ENCODE peak calls at places on chromosomes 16 and 17, in nine cellular contexts. J is omental fat pad; Z is right cardiac atrium; X is hepatocyte; Q is retina; L is activated CD4-positive, alpha-beta T cell treated with anti-CD3 and anti-CD28 coated beads for 36 hours; W is stimulated activated CD8-positive, alpha-beta memory T cell treated with anti-CD3 and anti-CD28 coated beads, Interleukin-2, amount 100 ng/mL, for 48 hours; K is ascending aorta; N is GM12892. A is an unnamed sample.

GRCh38 chr17:75910699-75911098 is 6.0 kb upstream of the MRPL38 start:
- DNase-seq in J (no peak), Z (no peak), X (peak), Q (no peak), L (no peak), W (no peak), K (no peak), N (no peak), A (no peak)

GRCh38 chr17:30093463-30094147 is 23.0 kb upstream of the NSRP1 start:
- DNase-seq in J (no peak), Z (peak), X (peak), Q (peak), L (peak), W (no peak), K (peak), N (peak), A (no peak)

GRCh38 chr17:65495255-65496060 is 66.0 kb downstream of the AXIN2 start:
- DNase-seq in J (no peak), Z (no peak), X (peak), Q (peak), L (peak), W (no peak), K (peak), N (no peak), A (no peak)

GRCh38 chr16:3949287-3949686 is 68.8 kb upstream of the CREBBP start:
- DNase-seq in J (no peak), Z (peak), X (no peak), Q (peak), L (no peak), W (no peak), K (no peak), N (no peak), A (no peak)

GRCh38 chr17:37273419-37274051 is 102.2 kb upstream of the C17orf78 start:
- DNase-seq in J (no peak), Z (no peak), X (peak), Q (peak), L (no peak), W (no peak), K (no peak), N (no peak), A (no peak)

GRCh38 chr16:24721830-24722238 is 7.6 kb upstream of the TNRC6A start:
- DNase-seq in J (no peak), Z (no peak), X (no peak), Q (no peak), L (peak), W (no peak), K (no peak), N (no peak), A (no peak)

GRCh38 chr17:16991349-16992009 is 19.6 kb upstream of the TNFRSF13B start:
- DNase-seq in J (peak), Z (peak), X (peak), Q (peak), L (peak), W (peak), K (peak), N (peak), A (peak)

GRCh38 chr17:80926601-80927250 is 64.9 kb upstream of the CHMP6 start:
- DNase-seq in J (no peak), Z (no peak), X (no peak), Q (no peak), L (no peak), W (no peak), K (no peak), N (no peak), A (peak)

GRCh38 chr17:44781553-44782348 is 23.0 kb downstream of the ADAM11 start:
- DNase-seq in J (no peak), Z (peak), X (no peak), Q (peak), L (no peak), W (no peak), K (no peak), N (no peak), A (no peak)

GRCh38 chr17:65662166-65662565 is 100.7 kb upstream of the AXIN2 start:
- DNase-seq in J (no peak), Z (no peak), X (no peak), Q (no peak), L (no peak), W (no peak), K (no peak), N (no peak), A (no peak)

GRCh38 chr17:79622201-79622601 is 11.3 kb upstream of the RBFOX3 start:
- DNase-seq in J (no peak), Z (no peak), X (no peak), Q (peak), L (no peak), W (no peak), K (peak), N (no peak), A (peak)

GRCh38 chr16:79758615-79759346 is 158.2 kb upstream of the MAF start:
- DNase-seq in J (no peak), Z (no peak), X (peak), Q (no peak), L (no peak), W (no peak), K (no peak), N (no peak), A (no peak)

GRCh38 chr16:67707790-67708189 is 11.3 kb downstream of the GFOD2 start:
- DNase-seq in J (no peak), Z (no peak), X (no peak), Q (no peak), L (no peak), W (no peak), K (no peak), N (no peak), A (no peak)

GRCh38 chr16:14238756-14239155 is 167.6 kb downstream of the MRTFB start:
- DNase-seq in J (no peak), Z (no peak), X (no peak), Q (no peak), L (no peak), W (no peak), K (no peak), N (no peak), A (no peak)

GRCh38 chr16:12646490-12647274 is 157.0 kb downstream of the CPPED1 start:
- DNase-seq in J (no peak), Z (peak), X (no peak), Q (peak), L (peak), W (peak), K (no peak), N (no peak), A (no peak)

GRCh38 chr16:68091604-68092261 is 6.6 kb downstream of the NFATC3 start:
- DNase-seq in J (no peak), Z (no peak), X (no peak), Q (no peak), L (no peak), W (no peak), K (no peak), N (no peak), A (no peak)

GRCh38 chr17:77212081-77212832 is 71.5 kb downstream of the SEC14L1 start:
- DNase-seq in J (no peak), Z (no peak), X (no peak), Q (no peak), L (no peak), W (no peak), K (no peak), N (peak), A (no peak)

A was measured in tibial artery.